ENCODE peak calls at places on chromosomes 2 and 18, in ten cellular contexts. One of them, this sample, is unnamed.

GRCh38 chr2:240477916-240478315 is 42.5 kb downstream of the GPC1 start:
- DNase-seq in astrocyte of the spinal cord: no peak
- DNase-seq in BJ: no peak
- DNase-seq in AG09309: no peak
- DNase-seq in uterus: no peak
- DNase-seq in SK-N-SH: peak
- DNase-seq in HCT116: no peak
- DNase-seq in kidney: peak
- DNase-seq in A549: no peak
- DNase-seq in fibroblast of lung: no peak
- DNase-seq in this sample: no peak

GRCh38 chr2:149537098-149537726 is 50.4 kb downstream of the MMADHC start:
- DNase-seq in BJ: no peak
- DNase-seq in kidney: no peak
- DNase-seq in fibroblast of lung: no peak
- DNase-seq in A549: no peak
- DNase-seq in uterus: no peak
- DNase-seq in AG09309: no peak
- DNase-seq in astrocyte of the spinal cord: no peak
- DNase-seq in SK-N-SH: no peak
- DNase-seq in HCT116: no peak
- DNase-seq in this sample: no peak

GRCh38 chr2:1727796-1728474 is 16.4 kb downstream of the PXDN start:
- DNase-seq in BJ: no peak
- DNase-seq in HCT116: no peak
- DNase-seq in astrocyte of the spinal cord: no peak
- DNase-seq in kidney: peak
- DNase-seq in SK-N-SH: no peak
- DNase-seq in fibroblast of lung: no peak
- DNase-seq in AG09309: no peak
- DNase-seq in uterus: peak
- DNase-seq in A549: no peak
- DNase-seq in this sample: no peak

GRCh38 chr2:85888020-85888744 is 608 bp downstream of the ST3GAL5 start:
- DNase-seq in SK-N-SH: peak
- DNase-seq in HCT116: no peak
- DNase-seq in uterus: peak
- DNase-seq in BJ: no peak
- DNase-seq in A549: no peak
- DNase-seq in AG09309: no peak
- DNase-seq in astrocyte of the spinal cord: no peak
- DNase-seq in kidney: peak
- DNase-seq in fibroblast of lung: no peak
- DNase-seq in this sample: no peak

GRCh38 chr18:79870369-79871025 is 72.8 kb downstream of the KCNG2 start:
- DNase-seq in AG09309: no peak
- DNase-seq in HCT116: no peak
- DNase-seq in kidney: no peak
- DNase-seq in BJ: no peak
- DNase-seq in uterus: no peak
- DNase-seq in A549: no peak
- DNase-seq in fibroblast of lung: no peak
- DNase-seq in astrocyte of the spinal cord: no peak
- DNase-seq in SK-N-SH: peak
- DNase-seq in this sample: no peak

GRCh38 chr2:10811552-10811951 is 1.0 kb downstream of the PDIA6 start:
- DNase-seq in SK-N-SH: no peak
- DNase-seq in fibroblast of lung: no peak
- DNase-seq in kidney: no peak
- DNase-seq in BJ: no peak
- DNase-seq in astrocyte of the spinal cord: peak
- DNase-seq in HCT116: no peak
- DNase-seq in A549: no peak
- DNase-seq in AG09309: no peak
- DNase-seq in uterus: no peak
- DNase-seq in this sample: no peak

GRCh38 chr2:190640124-190640523 is 8.8 kb upstream of the NAB1 start:
- DNase-seq in BJ: no peak
- DNase-seq in uterus: no peak
- DNase-seq in SK-N-SH: no peak
- DNase-seq in astrocyte of the spinal cord: no peak
- DNase-seq in A549: no peak
- DNase-seq in kidney: no peak
- DNase-seq in AG09309: no peak
- DNase-seq in HCT116: no peak
- DNase-seq in fibroblast of lung: peak
- DNase-seq in this sample: no peak

GRCh38 chr18:44895176-44895798 is 214.6 kb downstream of the SETBP1 start:
- DNase-seq in A549: peak
- DNase-seq in kidney: no peak
- DNase-seq in uterus: peak
- DNase-seq in BJ: no peak
- DNase-seq in fibroblast of lung: peak
- DNase-seq in SK-N-SH: peak
- DNase-seq in AG09309: peak
- DNase-seq in HCT116: no peak
- DNase-seq in astrocyte of the spinal cord: peak
- DNase-seq in this sample: peak

GRCh38 chr18:48639772-48640432 is 101.1 kb downstream of the CTIF start:
- DNase-seq in fibroblast of lung: no peak
- DNase-seq in kidney: no peak
- DNase-seq in HCT116: no peak
- DNase-seq in SK-N-SH: no peak
- DNase-seq in uterus: peak
- DNase-seq in astrocyte of the spinal cord: no peak
- DNase-seq in AG09309: no peak
- DNase-seq in BJ: no peak
- DNase-seq in A549: no peak
- DNase-seq in this sample: no peak

GRCh38 chr2:169348321-169349002 is 13.9 kb downstream of the LRP2 start:
- DNase-seq in fibroblast of lung: no peak
- DNase-seq in AG09309: no peak
- DNase-seq in A549: no peak
- DNase-seq in kidney: no peak
- DNase-seq in astrocyte of the spinal cord: no peak
- DNase-seq in uterus: no peak
- DNase-seq in SK-N-SH: no peak
- DNase-seq in HCT116: no peak
- DNase-seq in BJ: no peak
- DNase-seq in this sample: no peak

GRCh38 chr2:11405599-11406491 is 60.1 kb downstream of the E2F6 start:
- DNase-seq in SK-N-SH: peak
- DNase-seq in astrocyte of the spinal cord: peak
- DNase-seq in A549: no peak
- DNase-seq in BJ: no peak
- DNase-seq in fibroblast of lung: no peak
- DNase-seq in uterus: no peak
- DNase-seq in kidney: no peak
- DNase-seq in AG09309: no peak
- DNase-seq in HCT116: no peak
- DNase-seq in this sample: no peak

GRCh38 chr2:219561179-219562048 is 9.9 kb downstream of the OBSL1 start:
- DNase-seq in uterus: no peak
- DNase-seq in A549: no peak
- DNase-seq in kidney: peak
- DNase-seq in fibroblast of lung: no peak
- DNase-seq in BJ: no peak
- DNase-seq in SK-N-SH: peak
- DNase-seq in astrocyte of the spinal cord: no peak
- DNase-seq in AG09309: no peak
- DNase-seq in HCT116: no peak
- DNase-seq in this sample: no peak

GRCh38 chr18:47150824-47151366 is 595 bp upstream of the HDHD2 start:
- DNase-seq in A549: no peak
- DNase-seq in AG09309: no peak
- DNase-seq in astrocyte of the spinal cord: no peak
- DNase-seq in BJ: no peak
- DNase-seq in HCT116: no peak
- DNase-seq in SK-N-SH: peak
- DNase-seq in uterus: no peak
- DNase-seq in kidney: no peak
- DNase-seq in fibroblast of lung: no peak
- DNase-seq in this sample: peak

DNA sequence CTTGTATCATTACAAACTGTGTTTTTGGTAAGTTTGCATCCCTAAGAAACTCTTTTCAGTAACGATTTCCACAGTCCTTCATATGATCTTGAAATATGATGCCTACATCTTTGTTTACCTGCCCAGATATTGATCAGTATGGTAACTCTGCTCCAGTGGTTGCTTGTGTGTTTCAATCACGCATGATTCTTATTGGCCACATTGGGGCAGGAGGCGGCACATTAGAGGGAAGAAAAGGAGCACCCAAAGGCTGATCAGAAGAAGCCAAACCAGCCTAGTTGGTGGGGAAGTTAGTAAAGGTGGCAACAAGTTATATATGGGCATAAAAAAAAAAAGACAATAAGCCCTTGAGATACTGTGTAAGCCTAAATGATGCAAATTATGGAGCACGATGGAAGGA is 158.9 kb downstream of the RHBDD1 start:
- DNase-seq in AG09309: no peak
- DNase-seq in kidney: no peak
- DNase-seq in SK-N-SH: no peak
- DNase-seq in fibroblast of lung: peak
- DNase-seq in astrocyte of the spinal cord: no peak
- DNase-seq in uterus: no peak
- DNase-seq in A549: peak
- DNase-seq in HCT116: peak
- DNase-seq in BJ: no peak
- DNase-seq in this sample: no peak
- TF ChIP-seq CTCF in AG09309: peak
- TF ChIP-seq CTCF in kidney: no peak
- TF ChIP-seq CTCF in SK-N-SH: no peak
- TF ChIP-seq CTCF in fibroblast of lung: peak
- TF ChIP-seq CTCF in astrocyte of the spinal cord: no peak
- TF ChIP-seq CTCF in uterus: no peak
- TF ChIP-seq CTCF in A549: no peak
- TF ChIP-seq CTCF in HCT116: peak
- TF ChIP-seq CTCF in BJ: no peak
- TF ChIP-seq CTCF in this sample: peak

GRCh38 chr2:239266779-239267410 is 133.9 kb downstream of the HDAC4 start:
- DNase-seq in kidney: no peak
- DNase-seq in AG09309: no peak
- DNase-seq in uterus: no peak
- DNase-seq in HCT116: no peak
- DNase-seq in fibroblast of lung: no peak
- DNase-seq in SK-N-SH: no peak
- DNase-seq in BJ: no peak
- DNase-seq in astrocyte of the spinal cord: no peak
- DNase-seq in A549: no peak
- DNase-seq in this sample: no peak
- H3K4me3 ChIP-seq in kidney: no peak
- H3K4me3 ChIP-seq in AG09309: no peak
- H3K4me3 ChIP-seq in uterus: no peak
- H3K4me3 ChIP-seq in HCT116: peak
- H3K4me3 ChIP-seq in fibroblast of lung: no peak
- H3K4me3 ChIP-seq in SK-N-SH: no peak
- H3K4me3 ChIP-seq in BJ: no peak
- H3K4me3 ChIP-seq in astrocyte of the spinal cord: no peak
- H3K4me3 ChIP-seq in A549: no peak
- H3K4me3 ChIP-seq in this sample: no peak

DNA sequence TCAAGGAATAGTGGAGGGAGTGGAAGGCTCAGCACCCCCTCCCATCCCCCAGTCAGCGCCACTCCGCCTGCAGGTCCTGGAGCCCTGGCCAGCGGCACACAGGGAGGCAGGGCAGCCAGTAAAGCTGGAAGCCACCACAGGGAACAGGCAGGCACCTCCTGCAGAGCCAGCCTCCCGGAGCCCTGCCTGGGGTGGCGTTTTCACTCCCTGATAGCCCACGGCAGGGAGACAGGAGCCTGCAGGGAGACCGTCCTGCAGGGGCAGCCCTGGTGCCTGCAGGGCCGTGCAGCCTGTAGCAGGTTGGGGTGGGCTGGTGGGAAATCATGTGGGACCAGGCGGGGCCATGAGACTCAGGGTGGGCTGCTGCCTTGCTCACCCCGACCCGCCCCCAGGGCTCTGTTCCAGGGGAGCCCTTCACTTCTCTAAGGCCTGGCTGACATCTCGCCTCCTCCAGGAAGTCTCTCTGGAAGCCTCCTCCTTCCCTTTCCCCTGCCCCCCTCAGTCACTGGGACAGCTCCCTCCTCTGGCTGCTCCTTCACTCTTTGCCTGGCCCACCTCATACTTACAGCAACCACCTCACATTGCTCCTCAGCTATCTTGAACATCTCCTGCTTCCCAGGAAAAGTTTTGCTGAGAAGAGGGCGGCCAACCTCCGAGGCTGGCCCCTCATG is 221.0 kb downstream of the GLI2 start:
- DNase-seq in kidney: no peak
- DNase-seq in HCT116: no peak
- DNase-seq in AG09309: no peak
- DNase-seq in astrocyte of the spinal cord: no peak
- DNase-seq in uterus: no peak
- DNase-seq in A549: no peak
- DNase-seq in BJ: no peak
- DNase-seq in SK-N-SH: no peak
- DNase-seq in fibroblast of lung: no peak
- DNase-seq in this sample: no peak
- TF ChIP-seq CTCF in kidney: no peak
- TF ChIP-seq CTCF in HCT116: no peak
- TF ChIP-seq CTCF in AG09309: no peak
- TF ChIP-seq CTCF in astrocyte of the spinal cord: no peak
- TF ChIP-seq CTCF in uterus: no peak
- TF ChIP-seq CTCF in A549: no peak
- TF ChIP-seq CTCF in BJ: no peak
- TF ChIP-seq CTCF in SK-N-SH: no peak
- TF ChIP-seq CTCF in fibroblast of lung: no peak
- TF ChIP-seq CTCF in this sample: peak

GRCh38 chr2:42999856-43000241 is 207.5 kb upstream of the HAAO start:
- DNase-seq in kidney: no peak
- DNase-seq in BJ: no peak
- DNase-seq in uterus: peak
- DNase-seq in SK-N-SH: peak
- DNase-seq in AG09309: no peak
- DNase-seq in HCT116: no peak
- DNase-seq in A549: peak
- DNase-seq in astrocyte of the spinal cord: no peak
- DNase-seq in fibroblast of lung: no peak
- DNase-seq in this sample: no peak

GRCh38 chr2:43000242-43001054 is 208.1 kb upstream of the HAAO start:
- DNase-seq in SK-N-SH: peak
- DNase-seq in HCT116: no peak
- DNase-seq in uterus: peak
- DNase-seq in BJ: no peak
- DNase-seq in AG09309: no peak
- DNase-seq in kidney: no peak
- DNase-seq in astrocyte of the spinal cord: no peak
- DNase-seq in fibroblast of lung: no peak
- DNase-seq in A549: no peak
- DNase-seq in this sample: no peak

GRCh38 chr2:43003702-43004101 is 211.3 kb upstream of the HAAO start:
- DNase-seq in uterus: peak
- DNase-seq in BJ: no peak
- DNase-seq in kidney: no peak
- DNase-seq in HCT116: no peak
- DNase-seq in AG09309: no peak
- DNase-seq in A549: no peak
- DNase-seq in SK-N-SH: no peak
- DNase-seq in fibroblast of lung: no peak
- DNase-seq in astrocyte of the spinal cord: no peak
- DNase-seq in this sample: no peak

GRCh38 chr2:43001055-43001378 is 208.6 kb upstream of the HAAO start:
- DNase-seq in fibroblast of lung: no peak
- DNase-seq in SK-N-SH: no peak
- DNase-seq in kidney: no peak
- DNase-seq in astrocyte of the spinal cord: no peak
- DNase-seq in AG09309: no peak
- DNase-seq in HCT116: no peak
- DNase-seq in A549: no peak
- DNase-seq in BJ: no peak
- DNase-seq in uterus: no peak
- DNase-seq in this sample: no peak

GRCh38 chr2:43001787-43002468 is 209.5 kb upstream of the HAAO start:
- DNase-seq in BJ: no peak
- DNase-seq in uterus: peak
- DNase-seq in fibroblast of lung: no peak
- DNase-seq in kidney: no peak
- DNase-seq in AG09309: no peak
- DNase-seq in SK-N-SH: no peak
- DNase-seq in A549: no peak
- DNase-seq in HCT116: no peak
- DNase-seq in astrocyte of the spinal cord: no peak
- DNase-seq in this sample: no peak
- H3K4me3 ChIP-seq in BJ: no peak
- H3K4me3 ChIP-seq in uterus: no peak
- H3K4me3 ChIP-seq in fibroblast of lung: no peak
- H3K4me3 ChIP-seq in kidney: no peak
- H3K4me3 ChIP-seq in AG09309: no peak
- H3K4me3 ChIP-seq in SK-N-SH: no peak
- H3K4me3 ChIP-seq in A549: no peak
- H3K4me3 ChIP-seq in HCT116: no peak
- H3K4me3 ChIP-seq in astrocyte of the spinal cord: no peak
- H3K4me3 ChIP-seq in this sample: no peak